ENCODE peak calls at places on chromosomes 7 and 10, in eight cellular contexts. D is GM23248; Q is GM03348; I is Kasumi-1; P is uterus; X is activated CD4-positive, alpha-beta T cell treated with anti-CD3 and anti-CD28 coated beads for 24 hours; E is DMS53; T is AG08396. A is an unnamed sample.

GRCh38 chr7:91243591-91244368 is 20.5 kb upstream of the FZD1 start:
- DNase-seq in X (no peak), I (no peak), E (peak), D (peak), P (no peak), T (no peak), Q (peak), A (no peak)

GRCh38 chr7:18408461-18408860 is 87.1 kb upstream of the HDAC9 start:
- DNase-seq in E (no peak), X (no peak), D (peak), Q (peak), T (peak), I (no peak), P (peak), A (peak)

GRCh38 chr7:92880212-92881090 is 44.1 kb upstream of the CDK6 start:
- DNase-seq in P (no peak), X (no peak), Q (no peak), E (peak), I (peak), D (no peak), T (no peak), A (no peak)

GRCh38 chr10:123068098-123068853 is 59.5 kb downstream of the ACADSB start:
- DNase-seq in P (no peak), Q (no peak), I (no peak), D (no peak), T (no peak), X (no peak), E (no peak), A (no peak)

GRCh38 chr10:78028438-78029293 is 649 bp downstream of the POLR3A start:
- DNase-seq in T (peak), Q (peak), E (peak), P (no peak), D (peak), I (no peak), X (no peak), A (peak)

GRCh38 chr7:124992881-124993562 is 63.4 kb upstream of the POT1 start:
- DNase-seq in X (no peak), P (no peak), I (no peak), E (no peak), Q (peak), T (peak), D (peak), A (peak)

GRCh38 chr7:55188590-55189446 is 170.0 kb downstream of the EGFR start:
- DNase-seq in X (no peak), I (no peak), D (no peak), T (no peak), E (no peak), P (no peak), Q (no peak), A (no peak)

GRCh38 chr10:30970760-30971460 is 60.8 kb downstream of the ZNF438 start:
- DNase-seq in X (no peak), D (peak), T (no peak), E (no peak), P (no peak), I (peak), Q (peak), A (no peak)

GRCh38 chr10:3874988-3875841 is 90.2 kb upstream of the KLF6 start:
- DNase-seq in X (no peak), T (no peak), D (no peak), P (peak), I (peak), Q (no peak), E (peak), A (no peak)

GRCh38 chr7:124462249-124462648 is 303.3 kb downstream of the GPR37 start:
- DNase-seq in I (no peak), Q (no peak), D (no peak), T (peak), P (no peak), X (no peak), E (no peak), A (peak)

GRCh38 chr7:138663741-138664710 is 37.1 kb downstream of the SVOPL start:
- DNase-seq in Q (peak), X (no peak), D (peak), I (peak), P (no peak), T (peak), E (peak), A (peak)

GRCh38 chr10:1488970-1489548 is 248.3 kb downstream of the ADARB2 start:
- DNase-seq in P (no peak), X (no peak), T (no peak), D (no peak), Q (no peak), I (peak), E (peak), A (no peak)

GRCh38 chr7:127598318-127598717 is 4.8 kb downstream of the FSCN3 start:
- DNase-seq in X (no peak), I (no peak), T (no peak), D (peak), E (peak), P (no peak), Q (no peak), A (no peak)

GRCh38 chr10:124060148-124060720 is 33.2 kb downstream of the CHST15 start:
- DNase-seq in X (no peak), I (no peak), T (no peak), Q (no peak), P (no peak), E (no peak), D (no peak), A (no peak)

GRCh38 chr7:140672382-140673062 is at the start of gene ADCK2:
- DNase-seq in I (peak), T (peak), P (peak), D (peak), Q (peak), X (peak), E (peak), A (peak)

GRCh38 chr10:132630156-132630555 is 92.6 kb downstream of the INPP5A start:
- DNase-seq in I (no peak), P (no peak), D (no peak), T (no peak), Q (no peak), X (no peak), E (no peak), A (no peak)

GRCh38 chr7:17070117-17070750 is 188.5 kb upstream of the AGR3 start:
- DNase-seq in E (no peak), I (no peak), X (no peak), D (no peak), T (no peak), Q (no peak), P (no peak), A (no peak)

GRCh38 chr7:149772236-149772820 is 1.1 kb downstream of the ZNF467 start:
- DNase-seq in X (no peak), Q (peak), D (peak), P (peak), I (no peak), T (peak), E (peak), A (peak)

GRCh38 chr7:36348771-36349170 is 40.9 kb upstream of the ANLN start:
- DNase-seq in P (no peak), D (no peak), I (no peak), E (no peak), T (no peak), X (no peak), Q (no peak), A (no peak)

GRCh38 chr10:132670546-132670945 is 115.4 kb downstream of the NKX6-2 start:
- DNase-seq in D (no peak), X (no peak), E (no peak), I (no peak), P (no peak), T (no peak), Q (no peak), A (no peak)

GRCh38 chr10:100157140-100157539 is 28.7 kb downstream of the ERLIN1 start:
- DNase-seq in I (no peak), Q (no peak), T (no peak), D (no peak), P (no peak), X (no peak), E (no peak), A (no peak)

GRCh38 chr10:96826438-96826837 is 5.7 kb upstream of the LCOR start:
- DNase-seq in T (no peak), D (no peak), E (no peak), Q (no peak), X (no peak), I (no peak), P (no peak), A (no peak)

GRCh38 chr7:27115161-27116018 is 12.9 kb upstream of the HOXA2 start:
- DNase-seq in I (no peak), T (peak), Q (no peak), E (peak), P (no peak), D (peak), X (no peak), A (peak)

GRCh38 chr7:156012412-156012811 is 200.1 kb upstream of the SHH start:
- DNase-seq in T (no peak), D (no peak), I (no peak), X (no peak), Q (no peak), E (no peak), P (no peak), A (no peak)

GRCh38 chr10:3471497-3471896 is 298.9 kb upstream of the PITRM1 start:
- DNase-seq in D (no peak), E (no peak), Q (no peak), X (no peak), T (no peak), I (no peak), P (no peak), A (no peak)

A was measured in hepatic stellate cell.